ENCODE peak calls at places on chromosome 18, in four cellular contexts. T is LoVo, M is tibial nerve, K is mammary epithelial cell. U is an unnamed sample.
A peak's percentile ranks its signal among the peaks of the same experiment; 100 is the strongest.

GRCh38 chr18:21364471-21364870 is 122.4 kb downstream of the GREB1L start:
- DNase-seq in M (no peak), T (no peak), K (no peak), U (no peak)

GRCh38 chr18:46097378-46097852 is 681 bp downstream of the ATP5F1A start:
- DNase-seq in K (no peak), M (no peak), T (no peak), U (no peak)

GRCh38 chr18:34643982-34644381 is 66.1 kb upstream of the DTNA start:
- DNase-seq in K (no peak), T (no peak), M (no peak), U (no peak)

GRCh38 chr18:649341-649740 is 8.1 kb upstream of the TYMS start:
- DNase-seq in T (no peak), K (no peak), M (no peak), U (no peak)

GRCh38 chr18:30376515-30376914 is 666.0 kb downstream of the DSC3 start:
- DNase-seq in T (peak; percentile 2), K (no peak), M (no peak), U (peak; percentile 13)

GRCh38 chr18:36017232-36017631 is 44.8 kb downstream of the RMP24 start:
- DNase-seq in T (no peak), M (no peak), K (no peak), U (no peak)

GRCh38 chr18:39701839-39702238 is 2136.2 kb upstream of the CELF4 start:
- DNase-seq in M (no peak), K (peak; percentile 56), T (peak; percentile 20), U (peak; percentile 5)

GRCh38 chr18:22102948-22103663 is 66.3 kb upstream of the GATA6 start:
- DNase-seq in M (peak; percentile 4), K (no peak), T (peak; percentile 21), U (no peak)

GRCh38 chr18:55552498-55553189 is 35.3 kb downstream of the TCF4 start:
- DNase-seq in T (no peak), M (no peak), K (no peak), U (no peak)

GRCh38 chr18:56873441-56874140 is 222.4 kb downstream of the WDR7 start:
- DNase-seq in M (no peak), K (no peak), T (no peak), U (no peak)

GRCh38 chr18:36561046-36561445 is 263.5 kb downstream of the FHOD3 start:
- DNase-seq in K (no peak), T (no peak), M (no peak), U (no peak)

GRCh38 chr18:67318651-67319050 is 197.9 kb downstream of the DSEL start:
- DNase-seq in M (no peak), K (no peak), T (no peak), U (no peak)

GRCh38 chr18:23903971-23904370 is 110.6 kb upstream of the TTC39C start:
- DNase-seq in T (no peak), K (no peak), M (no peak), U (no peak)

GRCh38 chr18:47113796-47114540 is 36.3 kb downstream of the HDHD2 start:
- DNase-seq in K (no peak), T (no peak), M (no peak), U (no peak)